ENCODE peak calls at places on chromosomes 1 and 21, in ten cellular contexts. W, S, N, E, J, V, U, H, D and I are unnamed samples.

GRCh38 chr1:25744140-25744581 is 55.8 kb upstream of the SELENON start:
- DNase-seq in W (no peak), S (no peak), N (peak), E (peak), J (peak), V (peak), U (peak), H (peak), D (no peak), I (no peak)

GRCh38 chr21:28952686-28953085 is 40.0 kb downstream of the LTN1 start:
- DNase-seq in W (no peak), S (no peak), N (no peak), E (peak), J (no peak), V (peak), U (no peak), H (no peak), D (no peak), I (no peak)

GRCh38 chr1:228732426-228732825 is 2.9 kb upstream of the RHOU start:
- DNase-seq in W (no peak), S (no peak), N (no peak), E (no peak), J (no peak), V (no peak), U (no peak), H (no peak), D (no peak), I (no peak)

GRCh38 chr1:241639040-241639652 is 1.0 kb downstream of the CHML start:
- DNase-seq in W (no peak), S (peak), N (no peak), E (no peak), J (no peak), V (peak), U (no peak), H (peak), D (peak), I (no peak)

GRCh38 chr1:219128957-219129356 is 44.7 kb upstream of the LYPLAL1 start:
- DNase-seq in W (no peak), S (no peak), N (no peak), E (peak), J (no peak), V (peak), U (no peak), H (no peak), D (peak), I (no peak)

GRCh38 chr1:175376194-175376593 is 183.6 kb upstream of the KIAA0040 start:
- DNase-seq in W (no peak), S (no peak), N (peak), E (peak), J (no peak), V (peak), U (no peak), H (peak), D (peak), I (no peak)

GRCh38 chr1:222697858-222698257 is 14.4 kb downstream of the AIDA start:
- DNase-seq in W (no peak), S (no peak), N (no peak), E (no peak), J (no peak), V (peak), U (no peak), H (no peak), D (no peak), I (no peak)

GRCh38 chr1:214439352-214440119 is 111.9 kb downstream of the PTPN14 start:
- DNase-seq in W (peak), S (peak), N (no peak), E (no peak), J (peak), V (peak), U (no peak), H (no peak), D (no peak), I (no peak)

GRCh38 chr1:151371744-151372410 is 628 bp downstream of the SELENBP1 start:
- DNase-seq in W (no peak), S (no peak), N (peak), E (no peak), J (peak), V (peak), U (no peak), H (peak), D (no peak), I (no peak)

GRCh38 chr1:28902738-28903137 is 11.6 kb upstream of the EPB41 start:
- DNase-seq in W (no peak), S (no peak), N (no peak), E (no peak), J (no peak), V (no peak), U (no peak), H (no peak), D (no peak), I (no peak)

GRCh38 chr1:42334240-42335049 is 590 bp downstream of the FOXJ3 start:
- DNase-seq in W (no peak), S (no peak), N (peak), E (peak), J (peak), V (peak), U (peak), H (peak), D (peak), I (peak)

GRCh38 chr1:27350673-27351540 is 9.1 kb downstream of the SYTL1 start:
- DNase-seq in W (no peak), S (no peak), N (no peak), E (no peak), J (peak), V (peak), U (no peak), H (no peak), D (no peak), I (no peak)

GRCh38 chr1:206757524-206758266 is 12.9 kb upstream of the IL19 start:
- DNase-seq in W (no peak), S (no peak), N (no peak), E (no peak), J (no peak), V (no peak), U (no peak), H (no peak), D (no peak), I (no peak)

GRCh38 chr1:36524359-36525062 is 41.8 kb upstream of the CSF3R start:
- DNase-seq in W (peak), S (no peak), N (no peak), E (no peak), J (no peak), V (no peak), U (no peak), H (no peak), D (no peak), I (no peak)